ENCODE peak calls at places on chromosome 13, in ten cellular contexts. A is AG04450, N is brain microvascular endothelial cell, J is neuronal stem cell, C is astrocyte of the spinal cord, T is iPS-NIHi11, I is small intestine, F is dorsolateral prefrontal cortex, B is IMR-90, X is HEK293T. H is an unnamed sample.

GRCh38 chr13:62643007-62643483 is 1227.4 kb upstream of the PCDH20 start:
- DNase-seq in A (no peak), N (peak), X (no peak), F (no peak), I (peak), T (no peak), J (no peak), B (peak), C (peak), H (no peak)

GRCh38 chr13:43360911-43361605 is 337.7 kb downstream of the DNAJC15 start:
- DNase-seq in C (peak), I (no peak), T (no peak), F (no peak), J (no peak), N (peak), B (peak), A (no peak), X (no peak), H (no peak)

GRCh38 chr13:42274386-42275097 is 2.6 kb downstream of the AKAP11 start:
- DNase-seq in T (no peak), N (no peak), A (no peak), C (no peak), X (no peak), B (no peak), I (no peak), J (no peak), F (no peak), H (no peak)

GRCh38 chr13:62085337-62085736 is 669.7 kb upstream of the PCDH20 start:
- DNase-seq in I (no peak), J (no peak), C (no peak), N (no peak), A (no peak), F (no peak), B (no peak), T (no peak), X (no peak), H (no peak)

GRCh38 chr13:113786262-113786841 is 27.3 kb downstream of the TMEM255B start:
- DNase-seq in I (no peak), T (no peak), A (peak), X (no peak), N (peak), B (peak), C (peak), J (no peak), F (no peak), H (no peak)

GRCh38 chr13:40982772-40983171 is 36.3 kb downstream of the ELF1 start:
- DNase-seq in F (no peak), X (peak), N (peak), T (no peak), I (peak), J (no peak), B (peak), C (peak), A (no peak), H (peak)

GRCh38 chr13:41060723-41061074 is 610 bp upstream of the WBP4 start:
- DNase-seq in A (no peak), I (no peak), X (peak), T (peak), B (no peak), C (peak), J (peak), N (no peak), F (peak), H (peak)

GRCh38 chr13:44969858-44970484 is 19.3 kb downstream of the NUFIP1 start:
- DNase-seq in J (peak), A (peak), F (no peak), I (peak), T (peak), X (peak), N (peak), B (peak), C (peak), H (no peak)

GRCh38 chr13:96053003-96053703 is at the start of gene UGGT2:
- DNase-seq in C (peak), N (peak), X (peak), A (peak), T (peak), J (peak), I (peak), B (peak), F (peak), H (peak)